ENCODE peak calls at places on chromosomes 7 and 10, in four cellular contexts. One of them, this sample, is unnamed.

GRCh38 chr10:94890264-94891022 is 48.0 kb upstream of the CYP2C9 start:
- DNase-seq in HCT116: no peak
- DNase-seq in HepG2: no peak
- DNase-seq in SK-N-SH: no peak
- DNase-seq in this sample: no peak

GRCh38 chr10:112912441-112912911 is 37.6 kb upstream of the TCF7L2 start:
- DNase-seq in HCT116: peak; percentile 66
- DNase-seq in HepG2: peak; percentile 58
- DNase-seq in SK-N-SH: no peak
- DNase-seq in this sample: no peak

GRCh38 chr7:4842302-4843064 is 19.3 kb downstream of the PAPOLB start:
- DNase-seq in HCT116: no peak
- DNase-seq in HepG2: peak; percentile 65
- DNase-seq in SK-N-SH: no peak
- DNase-seq in this sample: no peak

GRCh38 chr7:64618785-64619456 is 47.0 kb upstream of the ZNF107 start:
- DNase-seq in HCT116: peak; percentile 59
- DNase-seq in HepG2: peak; percentile 65
- DNase-seq in SK-N-SH: peak; percentile 53
- DNase-seq in this sample: peak; percentile 76

GRCh38 chr7:5678295-5679046 is 103.0 kb downstream of the RNF216 start:
- DNase-seq in HCT116: no peak
- DNase-seq in HepG2: no peak
- DNase-seq in SK-N-SH: no peak
- DNase-seq in this sample: no peak

GRCh38 chr7:132211971-132212370 is 364.3 kb downstream of the PLXNA4 start:
- DNase-seq in HCT116: no peak
- DNase-seq in HepG2: no peak
- DNase-seq in SK-N-SH: no peak
- DNase-seq in this sample: no peak

GRCh38 chr7:155741061-155741460 is 71.2 kb downstream of the SHH start:
- DNase-seq in HCT116: no peak
- DNase-seq in HepG2: no peak
- DNase-seq in SK-N-SH: no peak
- DNase-seq in this sample: no peak

GRCh38 chr10:104642311-104643022 is 1.4 kb downstream of the SORCS3 start:
- DNase-seq in HCT116: no peak
- DNase-seq in HepG2: peak; percentile 28
- DNase-seq in SK-N-SH: peak; percentile 88
- DNase-seq in this sample: peak; percentile 64

GRCh38 chr10:18400201-18400910 is 251.0 kb downstream of the NSUN6 start:
- DNase-seq in HCT116: no peak
- DNase-seq in HepG2: peak; percentile 5
- DNase-seq in SK-N-SH: peak; percentile 64
- DNase-seq in this sample: no peak

GRCh38 chr7:124536156-124536762 is 229.3 kb downstream of the GPR37 start:
- DNase-seq in HCT116: no peak
- DNase-seq in HepG2: no peak
- DNase-seq in SK-N-SH: no peak
- DNase-seq in this sample: no peak

GRCh38 chr10:118951218-118951617 is 78.3 kb upstream of the NANOS1 start:
- DNase-seq in HCT116: no peak
- DNase-seq in HepG2: no peak
- DNase-seq in SK-N-SH: no peak
- DNase-seq in this sample: no peak
- TF ChIP-seq YY1 in HCT116: no peak
- TF ChIP-seq YY1 in HepG2: no peak
- TF ChIP-seq YY1 in SK-N-SH: no peak
- TF ChIP-seq YY1 in this sample: no peak

GRCh38 chr7:46317256-46317655 is 396.2 kb upstream of the IGFBP3 start:
- DNase-seq in HCT116: no peak
- DNase-seq in HepG2: no peak
- DNase-seq in SK-N-SH: no peak
- DNase-seq in this sample: no peak
- TF ChIP-seq YY1 in HCT116: no peak
- TF ChIP-seq YY1 in HepG2: no peak
- TF ChIP-seq YY1 in SK-N-SH: no peak
- TF ChIP-seq YY1 in this sample: no peak

GRCh38 chr7:44976040-44976745 is 2.6 kb downstream of the MYO1G start:
- DNase-seq in HCT116: no peak
- DNase-seq in HepG2: no peak
- DNase-seq in SK-N-SH: no peak
- DNase-seq in this sample: no peak
- TF ChIP-seq YY1 in HCT116: no peak
- TF ChIP-seq YY1 in HepG2: no peak
- TF ChIP-seq YY1 in SK-N-SH: no peak
- TF ChIP-seq YY1 in this sample: no peak

GRCh38 chr7:50665403-50666123 is 100.4 kb upstream of the DDC start:
- DNase-seq in HCT116: no peak
- DNase-seq in HepG2: no peak
- DNase-seq in SK-N-SH: no peak
- DNase-seq in this sample: no peak
- TF ChIP-seq YY1 in HCT116: no peak
- TF ChIP-seq YY1 in HepG2: no peak
- TF ChIP-seq YY1 in SK-N-SH: no peak
- TF ChIP-seq YY1 in this sample: no peak

GRCh38 chr7:29853775-29854174 is 47.5 kb downstream of the WIPF3 start:
- DNase-seq in HCT116: no peak
- DNase-seq in HepG2: no peak
- DNase-seq in SK-N-SH: no peak
- DNase-seq in this sample: no peak
- TF ChIP-seq YY1 in HCT116: no peak
- TF ChIP-seq YY1 in HepG2: no peak
- TF ChIP-seq YY1 in SK-N-SH: no peak
- TF ChIP-seq YY1 in this sample: no peak

DNA sequence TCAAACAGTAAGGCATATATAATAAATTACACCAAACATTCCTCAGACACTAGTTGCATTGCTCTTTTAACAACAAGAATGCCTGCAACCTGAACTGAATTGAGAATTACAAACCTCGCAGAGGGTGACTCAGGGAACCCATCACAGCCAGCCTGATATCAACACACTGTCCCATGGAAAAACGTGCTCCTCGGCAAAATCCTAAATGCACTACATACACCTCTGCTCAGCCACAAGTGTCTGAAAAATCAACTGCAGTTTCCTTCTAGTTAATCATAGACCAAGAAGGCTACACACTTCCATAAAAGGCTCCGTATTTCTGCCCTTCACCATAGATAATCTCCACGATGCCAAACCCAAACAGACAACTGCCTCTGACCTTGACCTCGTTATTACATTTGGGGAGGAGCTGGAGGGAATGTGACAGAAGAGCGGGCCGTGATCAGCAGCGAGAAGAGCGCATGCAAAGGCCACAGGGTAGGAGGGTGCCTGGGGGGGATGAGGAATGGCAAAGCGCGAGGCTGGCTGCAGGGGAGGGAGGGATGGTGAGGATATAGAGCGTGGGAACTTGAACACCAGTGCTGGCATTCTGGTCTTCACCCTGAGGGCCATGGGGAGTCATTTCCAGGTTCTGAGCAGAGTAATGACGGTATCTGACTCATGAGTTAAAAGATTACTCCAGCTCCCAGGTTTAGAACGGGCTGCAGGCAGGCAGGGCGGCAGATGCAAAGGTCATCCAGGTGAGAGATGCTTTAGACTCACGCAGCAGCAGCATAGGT is 201.9 kb upstream of the FRMD4A start:
- DNase-seq in HCT116: no peak
- DNase-seq in HepG2: peak; percentile 95
- DNase-seq in SK-N-SH: no peak
- DNase-seq in this sample: no peak
- TF ChIP-seq YY1 in HCT116: no peak
- TF ChIP-seq YY1 in HepG2: no peak
- TF ChIP-seq YY1 in SK-N-SH: no peak
- TF ChIP-seq YY1 in this sample: no peak